ENCODE peak calls at places on chromosomes 5 and 9, in six cellular contexts. G, N, T, I, Y and X are unnamed samples.

GRCh38 chr9:122056484-122056883 is 36.6 kb downstream of the TTLL11 start:
- DNase-seq in G (no peak), N (no peak), T (peak; percentile 25), I (no peak), Y (peak; percentile 4), X (no peak)

GRCh38 chr5:65198777-65199120 is 283.0 kb downstream of the ADAMTS6 start:
- DNase-seq in G (no peak), N (no peak), T (no peak), I (no peak), Y (no peak), X (no peak)

GRCh38 chr5:86814907-86815306 is 197.2 kb downstream of the COX7C start:
- DNase-seq in G (no peak), N (no peak), T (no peak), I (no peak), Y (no peak), X (no peak)

GRCh38 chr9:94922098-94922607 is 195.7 kb downstream of the AOPEP start:
- DNase-seq in G (no peak), N (no peak), T (no peak), I (no peak), Y (peak; percentile 62), X (peak; percentile 76)

GRCh38 chr5:58088941-58089340 is 370.9 kb downstream of the PLK2 start:
- DNase-seq in G (no peak), N (no peak), T (peak; percentile 37), I (no peak), Y (no peak), X (no peak)

GRCh38 chr5:178111925-178112324 is 1.4 kb upstream of the N4BP3 start:
- DNase-seq in G (no peak), N (no peak), T (no peak), I (no peak), Y (no peak), X (no peak)

GRCh38 chr9:135093911-135094584 is 6.6 kb downstream of the OLFM1 start:
- DNase-seq in G (no peak), N (no peak), T (no peak), I (no peak), Y (no peak), X (no peak)

GRCh38 chr5:29697786-29698414 is 1495.6 kb upstream of the CDH6 start:
- DNase-seq in G (no peak), N (no peak), T (peak; percentile 17), I (no peak), Y (peak; percentile 30), X (no peak)

GRCh38 chr9:107213561-107214028 is 69.5 kb upstream of the RAD23B start:
- DNase-seq in G (no peak), N (no peak), T (no peak), I (no peak), Y (peak; percentile 44), X (no peak)

GRCh38 chr5:132839426-132840301 is 9.2 kb upstream of the SHROOM1 start:
- DNase-seq in G (no peak), N (no peak), T (no peak), I (no peak), Y (no peak), X (no peak)

GRCh38 chr5:103375356-103375755 is 116.8 kb downstream of the MACIR start:
- DNase-seq in G (no peak), N (no peak), T (no peak), I (no peak), Y (no peak), X (no peak)

GRCh38 chr5:180343110-180343845 is 9.9 kb downstream of the GFPT2 start:
- DNase-seq in G (no peak), N (no peak), T (no peak), I (no peak), Y (no peak), X (no peak)

GRCh38 chr5:55509768-55510522 is 24.8 kb downstream of the PLPP1 start:
- DNase-seq in G (no peak), N (no peak), T (no peak), I (no peak), Y (no peak), X (no peak)

GRCh38 chr9:98989036-98990000 is 45.6 kb downstream of the COL15A1 start:
- DNase-seq in G (no peak), N (peak; percentile 78), T (no peak), I (no peak), Y (peak; percentile 88), X (peak; percentile 80)

GRCh38 chr9:81829201-81829882 is 98.9 kb upstream of the SPATA31D4 start:
- DNase-seq in G (no peak), N (no peak), T (no peak), I (no peak), Y (no peak), X (no peak)

GRCh38 chr5:9358961-9359686 is 186.8 kb downstream of the SEMA5A start:
- DNase-seq in G (no peak), N (no peak), T (no peak), I (no peak), Y (no peak), X (no peak)

GRCh38 chr5:131769961-131770360 is 26.9 kb downstream of the FNIP1 start:
- DNase-seq in G (no peak), N (no peak), T (no peak), I (no peak), Y (no peak), X (no peak)

GRCh38 chr5:149195962-149196361 is 54.7 kb downstream of the ABLIM3 start:
- DNase-seq in G (no peak), N (no peak), T (no peak), I (no peak), Y (no peak), X (no peak)

GRCh38 chr5:140690376-140690932 is 716 bp downstream of the HARS1 start:
- DNase-seq in G (no peak), N (no peak), T (no peak), I (no peak), Y (no peak), X (no peak)

GRCh38 chr9:136220017-136220729 is 15.2 kb upstream of the LHX3 start:
- DNase-seq in G (no peak), N (no peak), T (no peak), I (peak; percentile 32), Y (peak; percentile 50), X (no peak)

GRCh38 chr9:108761530-108762347 is 94.0 kb downstream of the ACTL7B start:
- DNase-seq in G (no peak), N (peak; percentile 48), T (peak; percentile 67), I (no peak), Y (peak; percentile 67), X (peak; percentile 68)

GRCh38 chr5:134422791-134423365 is 11.2 kb upstream of the CDKN2AIPNL start:
- DNase-seq in G (no peak), N (no peak), T (no peak), I (no peak), Y (no peak), X (peak; percentile 19)

GRCh38 chr5:122480146-122480545 is 168.1 kb downstream of the SNCAIP start:
- DNase-seq in G (no peak), N (no peak), T (no peak), I (no peak), Y (no peak), X (no peak)

GRCh38 chr9:18189876-18190670 is 283.9 kb upstream of the ADAMTSL1 start:
- DNase-seq in G (no peak), N (no peak), T (no peak), I (no peak), Y (no peak), X (no peak)

GRCh38 chr9:16304301-16304700 is 566.2 kb downstream of the BNC2 start:
- DNase-seq in G (no peak), N (no peak), T (no peak), I (no peak), Y (no peak), X (no peak)

GRCh38 chr5:91670565-91670964 is 287.4 kb upstream of the ARRDC3 start:
- DNase-seq in G (no peak), N (no peak), T (no peak), I (no peak), Y (no peak), X (no peak)

GRCh38 chr5:163269624-163270023 is 167.8 kb upstream of the CCNG1 start:
- DNase-seq in G (no peak), N (no peak), T (no peak), I (no peak), Y (no peak), X (no peak)

GRCh38 chr9:6007770-6008168 is 7.7 kb downstream of the RANBP6 start:
- DNase-seq in G (peak; percentile 80), N (peak; percentile 85), T (peak; percentile 85), I (peak; percentile 76), Y (peak; percentile 29), X (peak; percentile 89)

GRCh38 chr9:120454427-120454826 is 125.5 kb downstream of the CDK5RAP2 start:
- DNase-seq in G (no peak), N (no peak), T (no peak), I (no peak), Y (no peak), X (no peak)

GRCh38 chr9:7935666-7936065 is 136.1 kb upstream of the DMAC1 start:
- DNase-seq in G (peak; percentile 6), N (no peak), T (no peak), I (no peak), Y (no peak), X (no peak)

GRCh38 chr9:19101203-19101602 is 1.5 kb downstream of the HAUS6 start:
- DNase-seq in G (no peak), N (no peak), T (no peak), I (no peak), Y (no peak), X (no peak)

GRCh38 chr9:99822096-99822595 is 461 bp downstream of the NR4A3 start:
- DNase-seq in G (no peak), N (no peak), T (peak; percentile 40), I (no peak), Y (no peak), X (no peak)

GRCh38 chr5:95759005-95759404 is 27.9 kb downstream of the RHOBTB3 start:
- DNase-seq in G (no peak), N (no peak), T (no peak), I (no peak), Y (peak; percentile 66), X (no peak)

GRCh38 chr5:75512383-75513074 is 838 bp downstream of the POLK start:
- DNase-seq in G (no peak), N (no peak), T (no peak), I (no peak), Y (no peak), X (no peak)

GRCh38 chr5:6543346-6543730 is 89.5 kb downstream of the NSUN2 start:
- DNase-seq in G (no peak), N (no peak), T (no peak), I (no peak), Y (no peak), X (no peak)

GRCh38 chr5:168486136-168486879 is at the start of gene RARS1:
- DNase-seq in G (peak; percentile 87), N (peak; percentile 95), T (peak; percentile 96), I (peak; percentile 83), Y (peak; percentile 92), X (peak; percentile 96)

GRCh38 chr5:109324941-109325340 is 84.8 kb downstream of the PJA2 start:
- DNase-seq in G (no peak), N (no peak), T (no peak), I (no peak), Y (no peak), X (no peak)